ENCODE peak calls at places on chromosomes 16 and 17, in four cellular contexts. U is activated CD4-positive, alpha-beta T cell treated with anti-CD3 and anti-CD28 coated beads, Interleukin-2, amount 10 ng/mL, durations not matched to agents 24 days and 14 days; J is pancreas; G is EL. Q is an unnamed sample.

GRCh38 chr17:82303944-82304808 is 13.2 kb downstream of the CD7 start:
- DNase-seq in G (no peak), U (no peak), J (no peak), Q (peak)

GRCh38 chr16:24729243-24729966 is at the start of gene TNRC6A:
- DNase-seq in G (peak), J (peak), U (peak), Q (peak)

GRCh38 chr17:48553837-48554236 is 8.9 kb upstream of the HOXB2 start:
- DNase-seq in U (no peak), J (no peak), G (no peak), Q (no peak)

GRCh38 chr16:89199241-89200123 is 855 bp downstream of the SLC22A31 start:
- DNase-seq in J (peak), U (no peak), G (no peak), Q (no peak)

GRCh38 chr17:39889200-39889599 is 21.2 kb downstream of the ZPBP2 start:
- DNase-seq in G (no peak), U (no peak), J (no peak), Q (no peak)

GRCh38 chr17:73719588-73720071 is 75.4 kb upstream of the SDK2 start:
- DNase-seq in U (no peak), J (no peak), G (no peak), Q (peak)

GRCh38 chr16:58563235-58563634 is 47.9 kb downstream of the SETD6 start:
- DNase-seq in U (no peak), G (peak), J (no peak), Q (no peak)

GRCh38 chr17:42002792-42003301 is 14.4 kb downstream of the DNAJC7 start:
- DNase-seq in U (no peak), J (no peak), G (peak), Q (no peak)

GRCh38 chr17:60586288-60586974 is 13.6 kb upstream of the PPM1D start:
- DNase-seq in U (no peak), J (no peak), G (no peak), Q (peak)

GRCh38 chr17:1629647-1630310 is 1.1 kb upstream of the SLC43A2 start:
- DNase-seq in J (peak), U (peak), G (peak), Q (peak)

GRCh38 chr16:84648595-84649510 is 542 bp downstream of the KLHL36 start:
- DNase-seq in G (no peak), J (peak), U (peak), Q (peak)

Q was measured in left colon.